ENCODE peak calls at places on chromosomes 12 and 14, in six cellular contexts. Y is endothelial cell of umbilical vein; M is hypothalamus; D is H54; B is H9; F is activated CD4-positive, alpha-beta T cell treated with anti-CD3 and anti-CD28 coated beads for 24 hours. U is an unnamed sample.

GRCh38 chr14:38138581-38139138 is 69.0 kb upstream of the SSTR1 start:
- DNase-seq in Y (no peak), M (no peak), D (no peak), B (no peak), F (no peak), U (no peak)

GRCh38 chr12:28899951-28900350 is 249.1 kb upstream of the FAR2 start:
- DNase-seq in Y (no peak), M (no peak), D (no peak), B (no peak), F (no peak), U (no peak)

GRCh38 chr14:65936342-65936741 is 523.8 kb downstream of the FUT8 start:
- DNase-seq in Y (no peak), M (no peak), D (no peak), B (no peak), F (no peak), U (no peak)

GRCh38 chr12:96249196-96250118 is 55.3 kb downstream of the ELK3 start:
- DNase-seq in Y (no peak), M (no peak), D (no peak), B (no peak), F (no peak), U (peak)

GRCh38 chr12:52800259-52800917 is 4.5 kb upstream of the KRT3 start:
- DNase-seq in Y (no peak), M (no peak), D (no peak), B (no peak), F (no peak), U (no peak)

GRCh38 chr12:48336066-48336465 is 14.7 kb downstream of the ZNF641 start:
- DNase-seq in Y (no peak), M (no peak), D (no peak), B (no peak), F (no peak), U (no peak)

GRCh38 chr14:93056166-93056839 is 59.4 kb downstream of the ITPK1 start:
- DNase-seq in Y (no peak), M (no peak), D (no peak), B (no peak), F (no peak), U (peak)

GRCh38 chr12:64810831-64811230 is 13.6 kb upstream of the TBC1D30 start:
- DNase-seq in Y (no peak), M (no peak), D (no peak), B (no peak), F (no peak), U (no peak)

GRCh38 chr12:113066806-113067400 is 10.4 kb downstream of the DTX1 start:
- DNase-seq in Y (no peak), M (no peak), D (no peak), B (peak), F (no peak), U (no peak)

GRCh38 chr14:37620856-37621255 is 25.4 kb downstream of the TTC6 start:
- DNase-seq in Y (no peak), M (no peak), D (no peak), B (no peak), F (no peak), U (no peak)

GRCh38 chr12:84397279-84397678 is 515.3 kb downstream of the SLC6A15 start:
- DNase-seq in Y (peak), M (no peak), D (no peak), B (no peak), F (no peak), U (no peak)

U was measured in lung microvascular endothelial cell.